ENCODE peak calls at places on chromosome 1, in four cellular contexts. D is keratinocyte, P is mesendoderm, Z is tibial nerve. X is an unnamed sample.
A peak's percentile ranks its signal among the peaks of the same experiment; 100 is the strongest.

GRCh38 chr1:53344921-53345838 is 17.3 kb upstream of the LRP8 start:
- DNase-seq in P (no peak), D (no peak), Z (no peak), X (peak; percentile 9)

GRCh38 chr1:54302951-54303843 is 103.0 kb downstream of the SSBP3 start:
- DNase-seq in D (no peak), Z (no peak), P (no peak), X (no peak)

GRCh38 chr1:237327061-237327460 is 285.1 kb downstream of the RYR2 start:
- DNase-seq in P (no peak), Z (no peak), D (no peak), X (no peak)

GRCh38 chr1:150479370-150479769 is 7.8 kb upstream of the TARS2 start:
- DNase-seq in P (no peak), Z (no peak), D (no peak), X (no peak)

GRCh38 chr1:87524021-87524754 is 195.5 kb downstream of the LMO4 start:
- DNase-seq in P (no peak), D (no peak), Z (no peak), X (no peak)

GRCh38 chr1:18632711-18633427 is 2.2 kb downstream of the PAX7 start:
- DNase-seq in Z (no peak), D (no peak), P (peak; percentile 59), X (no peak)

GRCh38 chr1:162089748-162090147 is 20.3 kb downstream of the NOS1AP start:
- DNase-seq in Z (no peak), P (no peak), D (no peak), X (no peak)

GRCh38 chr1:56509713-56510641 is 69.4 kb downstream of the PLPP3 start:
- DNase-seq in Z (no peak), D (no peak), P (peak; percentile 49), X (no peak)

GRCh38 chr1:8858112-8858668 is 20.3 kb downstream of the ENO1 start:
- DNase-seq in P (peak; percentile 82), Z (no peak), D (no peak), X (no peak)

GRCh38 chr1:87398644-87399043 is 70.0 kb downstream of the LMO4 start:
- DNase-seq in Z (no peak), D (peak; percentile 61), P (no peak), X (no peak)

GRCh38 chr1:22186316-22186715 is 43.4 kb upstream of the WNT4 start:
- DNase-seq in Z (no peak), P (no peak), D (no peak), X (no peak)

GRCh38 chr1:94218332-94218731 is 19.1 kb downstream of the ARHGAP29 start:
- DNase-seq in D (no peak), Z (no peak), P (no peak), X (no peak)
- H3K27ac ChIP-seq in D (no peak overlapping the region), Z (no peak overlapping the region), P (no peak overlapping the region), X (no peak overlapping the region)

GRCh38 chr1:63866085-63866484 is 92.3 kb downstream of the ROR1 start:
- DNase-seq in P (no peak), Z (no peak), D (no peak), X (no peak)
- H3K27ac ChIP-seq in P (no peak overlapping the region), Z (no peak overlapping the region), D (no peak overlapping the region), X (no peak overlapping the region)

DNA sequence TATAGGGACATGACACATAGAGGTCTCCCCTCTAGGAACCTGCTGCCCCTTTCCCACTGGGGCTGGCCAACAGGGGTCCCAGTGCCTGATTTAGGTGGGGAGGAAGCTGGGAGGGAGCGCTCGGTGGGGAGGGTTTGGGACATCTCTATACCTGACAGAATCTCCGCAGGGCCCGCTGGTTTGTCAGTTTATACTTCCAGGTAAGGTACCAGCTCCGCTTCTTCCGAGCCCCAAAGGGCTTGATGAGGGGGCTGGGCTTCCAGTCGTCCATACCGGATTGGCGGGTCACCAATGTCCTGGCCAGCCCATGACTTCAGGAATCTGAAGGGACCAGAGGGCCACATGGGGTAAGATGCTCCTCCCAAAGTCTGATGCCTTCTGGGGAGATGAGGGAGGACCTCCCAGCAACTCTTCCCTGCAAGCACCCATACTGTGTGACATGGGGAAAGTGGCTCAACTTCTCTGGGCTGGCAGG is 646 bp downstream of the POMGNT1 start:
- DNase-seq in Z (no peak), P (peak; percentile 51), D (no peak), X (no peak)
- H3K27ac ChIP-seq in Z (peak overlapping the region; percentile 79), P (peak overlapping the region; percentile 15), D (peak overlapping the region; percentile 85), X (peak overlapping the region; percentile 88)

GRCh38 chr1:234170622-234171021 is 202.6 kb upstream of the COA6 start:
- DNase-seq in D (no peak), Z (no peak), P (no peak), X (no peak)

GRCh38 chr1:234175363-234175762 is 197.9 kb upstream of the COA6 start:
- DNase-seq in P (no peak), D (no peak), Z (no peak), X (no peak)

GRCh38 chr1:234170067-234170466 is 203.2 kb upstream of the COA6 start:
- DNase-seq in D (no peak), P (no peak), Z (no peak), X (no peak)

GRCh38 chr1:234176000-234176399 is 197.3 kb upstream of the COA6 start:
- DNase-seq in Z (no peak), P (no peak), D (no peak), X (no peak)

GRCh38 chr1:234173968-234174367 is 199.3 kb upstream of the COA6 start:
- DNase-seq in D (no peak), Z (no peak), P (no peak), X (no peak)
- H3K27ac ChIP-seq in D (no peak overlapping the region), Z (no peak overlapping the region), P (no peak overlapping the region), X (no peak overlapping the region)

GRCh38 chr1:222372221-222372620 is 175.7 kb downstream of the HHIPL2 start:
- DNase-seq in P (no peak), D (no peak), Z (no peak), X (no peak)
- H3K27ac ChIP-seq in P (no peak overlapping the region), D (no peak overlapping the region), Z (no peak overlapping the region), X (no peak overlapping the region)

GRCh38 chr1:29963946-29964345 is 727.6 kb downstream of the PTPRU start:
- DNase-seq in P (no peak), Z (no peak), D (no peak), X (no peak)
- H3K27ac ChIP-seq in P (no peak overlapping the region), Z (no peak overlapping the region), D (no peak overlapping the region), X (no peak overlapping the region)

GRCh38 chr1:152251391-152251790 is 27.4 kb upstream of the HRNR start:
- DNase-seq in Z (no peak), D (peak; percentile 38), P (no peak), X (no peak)
- H3K27ac ChIP-seq in Z (no peak overlapping the region), D (peak overlapping the region; percentile 82), P (no peak overlapping the region), X (no peak overlapping the region)

X was measured in dorsolateral prefrontal cortex.